ENCODE peak calls at places on chromosomes 6 and 20, in ten cellular contexts. H is heart right ventricle; T is CD8-positive, alpha-beta memory T cell; S is hepatocyte; J is AG04450; Z is keratinocyte; I is esophagus squamous epithelium; A is ascending aorta; P is H1; E is upper lobe of left lung. V is an unnamed sample.
A peak's percentile ranks its signal among the peaks of the same experiment; 100 is the strongest.

GRCh38 chr6:14468656-14469321 is 351.2 kb downstream of the CD83 start:
- DNase-seq in H (no peak), T (no peak), S (no peak), J (no peak), Z (no peak), I (no peak), A (no peak), P (peak; percentile 7), E (no peak), V (no peak)

GRCh38 chr20:45919536-45919933 is 7.6 kb upstream of the PLTP start:
- DNase-seq in H (peak; percentile 90), T (no peak), S (no peak), J (peak; percentile 82), Z (no peak), I (no peak), A (no peak), P (no peak), E (no peak), V (no peak)

GRCh38 chr20:24537210-24537609 is 67.8 kb downstream of the SYNDIG1 start:
- DNase-seq in H (no peak), T (no peak), S (no peak), J (no peak), Z (no peak), I (no peak), A (no peak), P (no peak), E (no peak), V (no peak)

GRCh38 chr6:106628658-106629102 is 618 bp downstream of the RTN4IP1 start:
- DNase-seq in H (no peak), T (no peak), S (peak; percentile 17), J (no peak), Z (no peak), I (no peak), A (no peak), P (no peak), E (no peak), V (no peak)

GRCh38 chr6:8941578-8941977 is 506.2 kb upstream of the SLC35B3 start:
- DNase-seq in H (no peak), T (no peak), S (no peak), J (no peak), Z (no peak), I (no peak), A (no peak), P (no peak), E (no peak), V (no peak)

GRCh38 chr6:2768125-2768524 is 2.9 kb downstream of the WRNIP1 start:
- DNase-seq in H (no peak), T (no peak), S (no peak), J (no peak), Z (no peak), I (no peak), A (no peak), P (no peak), E (no peak), V (no peak)

GRCh38 chr20:31516651-31517050 is 2.4 kb downstream of the HM13 start:
- DNase-seq in H (no peak), T (no peak), S (no peak), J (no peak), Z (no peak), I (no peak), A (no peak), P (no peak), E (no peak), V (no peak)

GRCh38 chr20:45833030-45833882 is at the start of gene SNX21:
- DNase-seq in H (peak; percentile 92), T (peak; percentile 17), S (peak; percentile 91), J (peak; percentile 83), Z (no peak), I (no peak), A (peak; percentile 56), P (peak; percentile 90), E (peak; percentile 78), V (peak; percentile 84)

DNA sequence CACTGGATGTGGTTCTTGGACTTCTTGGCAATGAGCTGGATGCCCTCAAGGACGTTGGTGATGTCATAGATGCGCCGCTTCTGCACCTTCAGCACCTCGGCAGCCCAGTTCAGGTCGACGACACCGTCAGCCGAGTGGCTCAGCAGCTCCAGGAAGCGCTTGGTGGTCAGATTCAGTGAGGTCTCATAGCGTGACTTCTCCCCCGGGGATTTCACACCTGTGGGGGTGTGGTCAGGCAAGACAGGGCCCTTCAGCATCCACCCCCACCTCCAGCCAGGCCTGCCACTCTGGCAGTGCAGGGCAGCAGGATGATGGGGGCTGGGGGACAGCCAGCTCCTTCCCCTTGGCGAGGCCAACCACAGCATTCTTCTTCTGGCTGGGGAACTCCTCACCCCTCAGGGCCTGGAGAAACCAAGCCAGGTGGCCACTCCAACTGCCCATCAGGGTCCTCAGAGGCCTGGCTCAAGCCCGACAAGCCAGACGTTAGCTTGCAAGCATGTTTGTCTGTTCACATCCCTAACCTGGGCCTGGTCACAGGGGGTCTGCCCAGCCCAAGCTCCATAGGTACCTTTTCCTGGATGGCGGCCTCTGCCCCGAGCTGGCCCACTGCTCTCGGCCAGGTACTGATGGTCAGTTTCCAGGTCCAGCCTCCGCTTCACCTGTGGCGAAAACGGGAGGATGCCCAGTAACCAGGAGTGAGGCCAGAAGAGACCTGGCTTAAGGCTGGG is 5.7 kb upstream of the NECAB3 start:
- DNase-seq in H (no peak), T (peak; percentile 23), S (no peak), J (no peak), Z (no peak), I (no peak), A (no peak), P (no peak), E (no peak), V (no peak)
- H3K4me3 ChIP-seq in H (no peak overlapping the region), T (no peak overlapping the region), S (no peak overlapping the region), J (no peak overlapping the region), Z (no peak overlapping the region), I (no peak overlapping the region), A (no peak overlapping the region), P (no peak overlapping the region), E (no peak overlapping the region), V (no peak overlapping the region)

GRCh38 chr6:148667395-148667794 is 79.4 kb upstream of the UST start:
- DNase-seq in H (no peak), T (no peak), S (no peak), J (no peak), Z (no peak), I (no peak), A (no peak), P (no peak), E (no peak), V (no peak)
- H3K9me3 ChIP-seq in H (no peaks in the 10 kb centered on the region), T (peaks cover 3% of the 10 kb centered on the region), S (peaks cover 6% of the 10 kb centered on the region), J (peaks cover 15% of the 10 kb centered on the region), Z (peaks cover 2% of the 10 kb centered on the region), I (peaks cover 40% of the 10 kb centered on the region), A (peaks cover 48% of the 10 kb centered on the region), P (peaks cover 16% of the 10 kb centered on the region), E (peaks cover 40% of the 10 kb centered on the region), V (no peaks in the 10 kb centered on the region)

DNA sequence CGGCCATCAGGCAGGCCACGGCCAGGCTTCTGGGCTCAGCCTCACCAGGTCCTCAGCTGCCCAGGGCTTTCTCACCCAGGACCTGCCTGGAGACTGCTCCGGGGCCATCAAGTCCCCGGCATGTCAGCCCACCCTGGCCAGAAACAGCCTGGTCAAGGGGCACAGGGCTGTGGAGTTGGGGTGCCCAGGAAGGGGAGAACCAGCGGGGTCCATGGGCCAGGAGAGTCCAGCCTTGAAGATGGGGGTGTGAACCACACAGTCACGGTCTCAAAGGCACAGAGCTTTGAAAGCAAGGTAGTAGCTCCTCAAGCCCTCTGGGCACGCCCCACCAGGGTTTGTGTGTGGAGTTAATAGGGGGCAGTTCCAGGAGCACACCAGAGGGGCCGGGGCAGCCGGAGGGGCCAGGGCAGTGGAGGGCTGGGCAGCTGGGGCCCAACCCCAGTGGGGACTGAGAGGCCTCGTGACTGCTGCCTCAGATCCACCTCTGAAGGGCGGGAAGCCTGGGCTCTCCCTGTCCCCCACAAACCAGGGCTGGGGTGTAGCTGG is 48.0 kb upstream of the BHLHE23 start:
- DNase-seq in H (no peak), T (no peak), S (no peak), J (no peak), Z (no peak), I (no peak), A (no peak), P (peak; percentile 38), E (peak; percentile 12), V (no peak)
- H3K27me3 ChIP-seq in H (peaks cover 56% of the 10 kb centered on the region), T (no peaks in the 10 kb centered on the region), S (peaks cover 9% of the 10 kb centered on the region), J (peaks cover 26% of the 10 kb centered on the region), Z (peaks cover 4% of the 10 kb centered on the region), I (peaks cover 93% of the 10 kb centered on the region), A (no peaks in the 10 kb centered on the region), P (no peaks in the 10 kb centered on the region), E (peaks cover 6% of the 10 kb centered on the region), V (no peaks in the 10 kb centered on the region)

GRCh38 chr20:496126-496696 is 33.9 kb upstream of the TBC1D20 start:
- DNase-seq in H (no peak), T (no peak), S (no peak), J (no peak), Z (no peak), I (no peak), A (no peak), P (no peak), E (no peak), V (no peak)
- H3K4me3 ChIP-seq in H (no peak overlapping the region), T (no peak overlapping the region), S (no peak overlapping the region), J (no peak overlapping the region), Z (no peak overlapping the region), I (no peak overlapping the region), A (no peak overlapping the region), P (no peak overlapping the region), E (no peak overlapping the region), V (no peak overlapping the region)

V was measured in BE2C.